ENCODE peak calls at places on chromosomes 1 and 21, in five cellular contexts. B, E, J, W and Z are unnamed samples.

GRCh38 chr1:171611306-171611705 is 10.7 kb upstream of the MYOCOS start:
- DNase-seq in B (no peak), E (peak; percentile 38), J (no peak), W (no peak), Z (no peak)

GRCh38 chr1:48175116-48175515 is 47.4 kb upstream of the SLC5A9 start:
- DNase-seq in B (no peak), E (no peak), J (no peak), W (no peak), Z (no peak)

GRCh38 chr21:43940672-43941071 is 71.4 kb upstream of the TRAPPC10 start:
- DNase-seq in B (no peak), E (no peak), J (no peak), W (no peak), Z (no peak)

GRCh38 chr1:30518696-30519095 is 204.7 kb downstream of the MATN1 start:
- DNase-seq in B (no peak), E (no peak), J (no peak), W (no peak), Z (no peak)

GRCh38 chr21:26923986-26924385 is 42.9 kb downstream of the ADAMTS5 start:
- DNase-seq in B (no peak), E (no peak), J (no peak), W (no peak), Z (no peak)

GRCh38 chr1:173864179-173864867 is 3.5 kb downstream of the GAS5 start:
- DNase-seq in B (no peak), E (peak; percentile 46), J (no peak), W (no peak), Z (no peak)

GRCh38 chr21:37118187-37118826 is 45.3 kb downstream of the TTC3 start:
- DNase-seq in B (no peak), E (no peak), J (no peak), W (no peak), Z (peak; percentile 39)

GRCh38 chr1:246728311-246728710 is 4.1 kb downstream of the SCCPDH start:
- DNase-seq in B (no peak), E (peak; percentile 39), J (no peak), W (no peak), Z (no peak)

GRCh38 chr1:164637461-164638375 is 78.7 kb downstream of the PBX1 start:
- DNase-seq in B (no peak), E (peak; percentile 84), J (no peak), W (peak; percentile 78), Z (no peak)

GRCh38 chr1:67978988-67979516 is 71.4 kb downstream of the DIRAS3 start:
- DNase-seq in B (no peak), E (peak; percentile 88), J (no peak), W (peak; percentile 92), Z (peak; percentile 80)

GRCh38 chr1:40392206-40392605 is 18.7 kb downstream of the SMAP2 start:
- DNase-seq in B (no peak), E (peak; percentile 88), J (no peak), W (no peak), Z (no peak)

GRCh38 chr1:85137660-85138059 is 63.2 kb downstream of the SYDE2 start:
- DNase-seq in B (peak; percentile 37), E (no peak), J (no peak), W (peak; percentile 28), Z (no peak)

GRCh38 chr21:33789697-33790096 is 125.9 kb downstream of the ATP5PO start:
- DNase-seq in B (no peak), E (no peak), J (no peak), W (no peak), Z (no peak)

GRCh38 chr21:27429612-27430361 is 462.9 kb upstream of the ADAMTS5 start:
- DNase-seq in B (no peak), E (peak; percentile 83), J (no peak), W (no peak), Z (no peak)

GRCh38 chr21:15895142-15896106 is 165.6 kb downstream of the USP25 start:
- DNase-seq in B (no peak), E (peak; percentile 2), J (no peak), W (no peak), Z (no peak)

GRCh38 chr1:234139966-234140365 is 233.3 kb upstream of the COA6 start:
- DNase-seq in B (no peak), E (peak; percentile 92), J (no peak), W (peak; percentile 93), Z (peak; percentile 99)

GRCh38 chr1:231508497-231508896 is 20.0 kb upstream of the TSNAX start:
- DNase-seq in B (no peak), E (peak; percentile 16), J (no peak), W (no peak), Z (no peak)

GRCh38 chr1:45059829-45060228 is 47.8 kb downstream of the UROD start:
- DNase-seq in B (no peak), E (no peak), J (no peak), W (no peak), Z (no peak)

GRCh38 chr1:206469933-206470691 is at the start of gene IKBKE:
- DNase-seq in B (peak; percentile 69), E (peak; percentile 73), J (peak; percentile 67), W (peak; percentile 67), Z (peak; percentile 60)

GRCh38 chr1:183996036-183996376 is 41.5 kb downstream of the COLGALT2 start:
- DNase-seq in B (no peak), E (no peak), J (peak; percentile 26), W (no peak), Z (no peak)

GRCh38 chr1:188904201-188904600 is 1573.5 kb downstream of the BRINP3 start:
- DNase-seq in B (no peak), E (peak; percentile 25), J (no peak), W (peak; percentile 11), Z (no peak)

GRCh38 chr1:108644984-108645383 is 15.9 kb downstream of the HENMT1 start:
- DNase-seq in B (no peak), E (no peak), J (no peak), W (no peak), Z (no peak)

GRCh38 chr1:10663668-10664035 is 132.8 kb downstream of the CASZ1 start:
- DNase-seq in B (peak; percentile 80), E (peak; percentile 10), J (peak; percentile 94), W (no peak), Z (no peak)

GRCh38 chr1:78408830-78409229 is 81.9 kb upstream of the PTGFR start:
- DNase-seq in B (no peak), E (peak; percentile 30), J (no peak), W (no peak), Z (peak; percentile 2)

GRCh38 chr1:214506972-214507431 is 44.4 kb downstream of the PTPN14 start:
- DNase-seq in B (no peak), E (no peak), J (no peak), W (peak; percentile 57), Z (peak; percentile 85)

GRCh38 chr1:17439250-17440073 is at the start of gene RCC2:
- DNase-seq in B (peak; percentile 75), E (peak; percentile 80), J (peak; percentile 85), W (peak; percentile 79), Z (peak; percentile 76)

GRCh38 chr1:88779880-88780279 is 95.8 kb downstream of the PKN2 start:
- DNase-seq in B (no peak), E (no peak), J (no peak), W (no peak), Z (no peak)

GRCh38 chr1:204348722-204349121 is 11.0 kb downstream of the PLEKHA6 start:
- DNase-seq in B (peak; percentile 77), E (peak; percentile 62), J (peak; percentile 80), W (no peak), Z (no peak)

GRCh38 chr21:44425307-44425894 is 29.9 kb upstream of the LRRC3 start:
- DNase-seq in B (peak; percentile 13), E (no peak), J (no peak), W (peak; percentile 39), Z (no peak)

GRCh38 chr1:62327360-62328051 is 8.3 kb upstream of the KANK4 start:
- DNase-seq in B (no peak), E (no peak), J (no peak), W (no peak), Z (no peak)

GRCh38 chr1:25427696-25428095 is 3.0 kb upstream of the MACO1 start:
- DNase-seq in B (peak; percentile 40), E (no peak), J (no peak), W (no peak), Z (no peak)

GRCh38 chr1:101253976-101254660 is 17.3 kb downstream of the S1PR1 start:
- DNase-seq in B (peak; percentile 18), E (peak; percentile 63), J (no peak), W (no peak), Z (peak; percentile 73)

GRCh38 chr1:27598288-27598687 is 5.7 kb downstream of the AHDC1 start:
- DNase-seq in B (no peak), E (no peak), J (no peak), W (no peak), Z (no peak)

GRCh38 chr1:30225336-30225735 is 498.0 kb downstream of the MATN1 start:
- DNase-seq in B (no peak), E (no peak), J (no peak), W (no peak), Z (no peak)

GRCh38 chr1:3598051-3598471 is 13.2 kb downstream of the MEGF6 start:
- DNase-seq in B (no peak), E (no peak), J (peak; percentile 38), W (no peak), Z (no peak)

GRCh38 chr1:177343445-177343844 is 172.7 kb downstream of the BRINP2 start:
- DNase-seq in B (no peak), E (no peak), J (no peak), W (no peak), Z (no peak)

GRCh38 chr1:160954158-160955104 is at the start of gene ITLN2:
- DNase-seq in B (peak; percentile 29), E (peak; percentile 14), J (peak; percentile 68), W (peak; percentile 69), Z (no peak)

GRCh38 chr1:202163281-202164270 is 3.2 kb upstream of the PTPN7 start:
- DNase-seq in B (no peak), E (no peak), J (no peak), W (no peak), Z (no peak)
- H3K4me1 ChIP-seq in B (peaks cover 4% of the 10 kb centered on the region), E (no peaks in the 10 kb centered on the region), J (peaks cover 18% of the 10 kb centered on the region), W (peaks cover 8% of the 10 kb centered on the region), Z (no peaks in the 10 kb centered on the region)

DNA sequence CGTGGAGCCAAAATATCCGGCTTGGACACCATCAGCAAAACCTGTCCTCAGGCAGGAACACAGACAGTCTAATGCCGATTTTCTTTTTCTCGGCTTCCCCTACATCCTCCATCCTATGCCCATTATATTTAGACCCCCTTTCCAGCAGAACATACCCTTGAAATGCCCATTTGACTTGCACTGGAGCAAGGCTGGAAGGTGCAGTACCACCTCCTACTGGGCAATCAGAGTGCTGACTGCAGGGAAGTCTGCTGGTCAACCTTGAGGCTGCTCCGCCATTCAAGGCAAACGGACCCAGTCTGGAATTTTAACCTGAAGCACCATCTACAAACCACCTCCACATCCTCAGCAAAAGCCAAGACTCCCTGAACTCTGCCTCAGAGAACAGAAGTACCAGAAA is 79.5 kb downstream of the TIAM1 start:
- DNase-seq in B (no peak), E (no peak), J (no peak), W (no peak), Z (no peak)
- TF ChIP-seq CTCF in B (no peak), E (no peak), J (no peak), W (no peak), Z (peak; percentile 15)

DNA sequence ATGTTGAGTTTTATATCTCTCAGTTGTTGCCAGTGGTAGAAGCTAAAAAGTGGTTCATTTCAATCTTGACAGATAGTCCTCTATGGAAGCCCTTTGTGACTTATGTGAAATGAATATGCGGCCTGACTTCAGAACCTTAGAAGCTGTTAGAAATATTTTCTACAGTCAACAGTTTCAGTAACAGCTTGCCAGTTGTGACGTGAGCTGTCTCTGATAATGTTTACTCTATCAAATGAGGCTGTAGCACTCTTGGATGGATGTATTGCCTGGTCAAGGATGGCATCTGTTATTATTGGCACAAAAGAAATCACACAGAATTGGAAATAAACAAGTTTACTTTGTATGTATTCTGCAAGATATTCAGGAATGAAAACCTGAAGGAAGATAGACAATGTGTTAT is 31.9 kb downstream of the SNX7 start:
- DNase-seq in B (no peak), E (no peak), J (no peak), W (no peak), Z (no peak)
- H3K27ac ChIP-seq in B (no peak overlapping the region), E (no peak overlapping the region), J (no peak overlapping the region), W (no peak overlapping the region), Z (no peak overlapping the region)

GRCh38 chr1:153546371-153546770 is 765 bp upstream of the S100A4 start:
- DNase-seq in B (no peak), E (no peak), J (no peak), W (no peak), Z (no peak)
- H3K4me1 ChIP-seq in B (peaks cover 49% of the 10 kb centered on the region), E (peaks cover 37% of the 10 kb centered on the region), J (peaks cover 24% of the 10 kb centered on the region), W (peaks cover 91% of the 10 kb centered on the region), Z (peaks cover 46% of the 10 kb centered on the region)